ENCODE peak calls at places on chromosome 17, in six cellular contexts. U is OCI-LY7, T is mesenchymal stem cell, K is lower lobe of right lung, Z is aorta, V is lower leg skin. Q is an unnamed sample.
A peak's percentile ranks its signal among the peaks of the same experiment; 100 is the strongest.

GRCh38 chr17:56679767-56680422 is 86.4 kb downstream of the NOG start:
- DNase-seq in Z (no peak), K (no peak), T (peak; percentile 57), U (no peak), V (peak; percentile 57), Q (no peak)

GRCh38 chr17:915416-916201 is 64.0 kb downstream of the NXN start:
- DNase-seq in T (no peak), Z (no peak), V (no peak), K (no peak), U (no peak), Q (peak; percentile 44)

GRCh38 chr17:57326348-57326747 is 70.0 kb downstream of the MSI2 start:
- DNase-seq in V (no peak), U (no peak), Z (no peak), T (no peak), K (no peak), Q (no peak)

GRCh38 chr17:14270508-14270907 is 30.4 kb upstream of the HS3ST3B1 start:
- DNase-seq in K (no peak), V (no peak), U (no peak), Z (no peak), T (no peak), Q (no peak)

GRCh38 chr17:57751348-57751970 is 6.4 kb upstream of the CCDC182 start:
- DNase-seq in T (no peak), V (no peak), Z (no peak), U (no peak), K (no peak), Q (no peak)

GRCh38 chr17:70772761-70773160 is 603.4 kb downstream of the KCNJ2 start:
- DNase-seq in K (no peak), V (no peak), U (no peak), Z (no peak), T (no peak), Q (no peak)

GRCh38 chr17:50149425-50150353 is 788 bp downstream of the PPP1R9B start:
- DNase-seq in V (no peak), K (peak; percentile 85), T (peak; percentile 59), U (peak; percentile 86), Z (peak; percentile 77), Q (peak; percentile 63)

GRCh38 chr17:66900126-66901010 is 64.1 kb upstream of the CACNG4 start:
- DNase-seq in U (peak; percentile 11), K (no peak), V (no peak), Z (no peak), T (no peak), Q (no peak)

GRCh38 chr17:74569392-74570003 is 2.2 kb upstream of the CD300H start:
- DNase-seq in K (peak; percentile 73), U (no peak), V (no peak), T (peak; percentile 81), Z (peak; percentile 91), Q (no peak)

GRCh38 chr17:39450051-39450450 is 1.0 kb downstream of the MED1 start:
- DNase-seq in K (no peak), U (no peak), Z (no peak), V (peak; percentile 80), T (no peak), Q (no peak)
- H3K4me3 ChIP-seq in K (peak overlapping the region; percentile 66), U (peak overlapping the region; percentile 95), Z (peak overlapping the region; percentile 99), V (no peak overlapping the region), T (peak overlapping the region; percentile 91), Q (peak overlapping the region; percentile 90)

GRCh38 chr17:61403846-61404701 is 4.4 kb downstream of the TBX2 start:
- DNase-seq in K (peak; percentile 49), T (peak; percentile 42), U (no peak), Z (peak; percentile 54), V (no peak), Q (no peak)
- H3K4me3 ChIP-seq in K (peak overlapping the region; percentile 67), T (peak overlapping the region; percentile 49), U (no peak overlapping the region), Z (no peak overlapping the region), V (no peak overlapping the region), Q (no peak overlapping the region)

GRCh38 chr17:27520571-27521185 is 64.4 kb downstream of the KSR1 start:
- DNase-seq in Z (no peak), U (no peak), T (no peak), V (no peak), K (no peak), Q (no peak)

GRCh38 chr17:27521281-27522027 is 65.2 kb downstream of the KSR1 start:
- DNase-seq in T (peak; percentile 50), Z (no peak), U (no peak), V (no peak), K (no peak), Q (peak; percentile 67)

GRCh38 chr17:27519550-27519949 is 63.3 kb downstream of the KSR1 start:
- DNase-seq in Z (no peak), K (no peak), V (no peak), T (no peak), U (no peak), Q (no peak)

GRCh38 chr17:27518048-27518447 is 61.8 kb downstream of the KSR1 start:
- DNase-seq in Z (no peak), K (no peak), T (no peak), V (no peak), U (no peak), Q (no peak)

GRCh38 chr17:27518750-27519521 is 62.7 kb downstream of the KSR1 start:
- DNase-seq in T (no peak), U (no peak), K (no peak), V (no peak), Z (no peak), Q (no peak)
- H3K4me3 ChIP-seq in T (no peak overlapping the region), U (no peak overlapping the region), K (no peak overlapping the region), V (no peak overlapping the region), Z (no peak overlapping the region), Q (no peak overlapping the region)

DNA sequence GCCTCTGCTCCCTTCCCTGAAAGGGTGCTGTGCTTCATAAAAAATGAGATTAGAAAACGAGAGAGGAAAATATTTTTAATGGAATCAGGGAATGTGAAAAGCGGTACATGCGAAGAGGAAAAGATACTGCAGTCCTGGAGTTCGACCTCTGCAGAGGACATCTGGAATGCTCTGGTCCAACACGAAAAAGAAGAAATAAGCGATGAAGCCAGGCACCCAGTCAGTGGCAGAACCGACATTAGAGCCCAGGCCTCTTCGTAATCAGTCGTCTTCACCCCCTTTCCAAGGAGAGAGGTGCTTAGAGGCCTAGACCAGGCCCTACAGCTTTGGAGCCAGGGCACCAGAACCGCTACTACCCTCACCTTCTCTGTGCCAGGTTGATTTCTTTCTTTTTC is 459 bp upstream of the MARCHF10 start:
- DNase-seq in U (no peak), V (no peak), T (no peak), Z (no peak), K (no peak), Q (no peak)
- H3K4me3 ChIP-seq in U (no peak overlapping the region), V (no peak overlapping the region), T (no peak overlapping the region), Z (peak overlapping the region; percentile 33), K (peak overlapping the region; percentile 43), Q (no peak overlapping the region)

DNA sequence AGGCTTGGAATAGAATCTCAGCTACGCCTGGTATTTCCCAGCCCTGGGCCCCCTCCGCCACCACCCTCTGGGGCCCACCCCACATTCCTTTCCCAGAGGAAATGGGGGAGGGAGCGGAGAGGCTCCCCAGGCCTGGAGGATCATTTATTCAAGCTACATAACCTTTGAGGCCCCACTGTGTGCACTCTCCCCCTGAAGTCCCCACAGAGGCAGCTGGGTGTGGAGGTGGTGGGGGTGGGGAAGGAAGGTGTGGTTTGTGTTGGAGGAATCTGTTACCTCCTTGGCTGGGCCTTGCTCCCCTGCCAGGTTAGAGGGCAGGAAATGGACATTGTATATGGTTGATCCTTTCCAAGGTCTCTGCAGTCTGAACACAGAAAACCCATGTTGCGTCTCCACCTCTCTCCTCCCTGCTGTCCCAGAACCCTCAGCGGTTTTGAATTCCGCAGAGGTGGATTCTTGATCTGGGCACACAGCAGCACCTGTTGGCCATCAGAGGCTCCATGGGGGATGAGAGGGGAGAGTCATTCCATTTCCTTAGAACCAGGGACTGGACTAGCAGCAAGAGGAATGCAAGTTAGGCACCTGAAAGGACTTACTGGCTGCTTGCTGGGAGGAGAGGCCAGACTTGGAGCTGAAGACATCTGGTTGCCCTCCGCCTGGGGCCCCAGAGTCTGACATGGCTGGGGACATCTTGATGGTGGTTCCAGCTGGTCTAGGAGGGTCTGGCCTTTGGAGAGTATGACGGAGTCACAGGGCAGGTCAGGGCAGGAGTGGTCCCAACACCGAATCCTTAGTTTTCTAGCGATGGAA is 23.0 kb downstream of the ARHGAP23 start:
- DNase-seq in K (peak; percentile 64), U (no peak), T (no peak), Z (peak; percentile 70), V (no peak), Q (no peak)
- H3K4me3 ChIP-seq in K (peak overlapping the region; percentile 35), U (no peak overlapping the region), T (peak overlapping the region; percentile 64), Z (no peak overlapping the region), V (no peak overlapping the region), Q (no peak overlapping the region)

GRCh38 chr17:76540381-76541300 is 797 bp downstream of the PRCD start:
- DNase-seq in K (peak; percentile 92), U (peak; percentile 75), T (peak; percentile 98), Z (peak; percentile 95), V (peak; percentile 98), Q (peak; percentile 94)
- H3K4me3 ChIP-seq in K (peak overlapping the region; percentile 46), U (no peak overlapping the region), T (peak overlapping the region; percentile 75), Z (no peak overlapping the region), V (no peak overlapping the region), Q (no peak overlapping the region)

GRCh38 chr17:81094744-81095607 is 60.0 kb downstream of the BAIAP2 start:
- DNase-seq in U (peak; percentile 38), T (peak; percentile 100), V (peak; percentile 97), Z (peak; percentile 86), K (no peak), Q (peak; percentile 98)
- H3K4me3 ChIP-seq in U (no peak overlapping the region), T (peak overlapping the region; percentile 49), V (no peak overlapping the region), Z (no peak overlapping the region), K (no peak overlapping the region), Q (no peak overlapping the region)

GRCh38 chr17:81683208-81683583 is 401 bp downstream of the ARL16 start:
- DNase-seq in T (no peak), K (no peak), Z (no peak), V (no peak), U (no peak), Q (no peak)

GRCh38 chr17:81683584-81684441 is at the start of the genes ARL16 and HGS:
- DNase-seq in U (peak; percentile 100), T (peak; percentile 99), Z (peak; percentile 99), V (peak; percentile 99), K (peak; percentile 98), Q (peak; percentile 98)

GRCh38 chr17:81684442-81684911 is 666 bp downstream of the HGS start:
- DNase-seq in Z (peak; percentile 72), K (no peak), U (peak; percentile 27), T (peak; percentile 89), V (no peak), Q (no peak)

GRCh38 chr17:81686614-81687013 is 2.8 kb downstream of the HGS start:
- DNase-seq in U (no peak), V (no peak), Z (no peak), K (no peak), T (no peak), Q (no peak)

GRCh38 chr17:81685108-81685507 is 1.3 kb downstream of the HGS start:
- DNase-seq in K (no peak), V (no peak), T (peak; percentile 84), U (peak; percentile 31), Z (no peak), Q (no peak)
- H3K4me3 ChIP-seq in K (peak overlapping the region; percentile 98), V (no peak overlapping the region), T (peak overlapping the region; percentile 89), U (peak overlapping the region; percentile 78), Z (no peak overlapping the region), Q (no peak overlapping the region)

DNA sequence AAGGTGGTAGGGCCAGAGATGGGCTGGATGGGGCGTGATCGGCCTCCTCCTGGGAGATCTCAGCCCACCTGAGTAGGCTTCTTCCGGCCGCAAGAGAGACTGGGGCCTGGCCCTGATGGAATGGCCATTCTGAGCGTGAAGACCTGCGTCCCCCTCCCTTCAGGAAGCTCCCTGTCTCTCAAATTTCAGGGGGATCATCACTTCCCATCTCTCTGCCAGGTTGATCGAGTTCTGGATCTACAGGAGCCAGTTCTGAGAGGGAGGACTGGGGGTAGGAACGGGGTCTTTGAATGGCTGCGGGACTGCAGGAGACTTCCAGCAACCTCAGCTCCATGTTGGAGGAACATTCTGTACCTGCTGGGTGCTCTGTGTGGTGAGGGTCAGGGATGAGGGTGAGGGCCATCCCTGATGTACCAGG is 9.3 kb upstream of the GSDMA start:
- DNase-seq in T (no peak), Z (no peak), K (no peak), U (no peak), V (no peak), Q (peak; percentile 2)
- H3K4me3 ChIP-seq in T (peak overlapping the region; percentile 74), Z (no peak overlapping the region), K (peak overlapping the region; percentile 44), U (peak overlapping the region; percentile 66), V (no peak overlapping the region), Q (no peak overlapping the region)

Q was measured in thyroid gland.